ENCODE peak calls at places on chromosomes 7 and 10, in nine cellular contexts. H, L, Y, Q, N, R, I, Z and A are unnamed samples. For H3K4me1, the result is how much of the 10 kb centered on the place peaks cover.

GRCh38 chr10:94210465-94211186 is 152.1 kb downstream of the NOC3L start:
- DNase-seq in H (no peak), L (no peak), Y (peak), Q (peak), N (no peak), R (no peak), I (no peak), Z (no peak), A (no peak)

GRCh38 chr7:44767912-44768662 is 19.4 kb downstream of the ZMIZ2 start:
- DNase-seq in H (no peak), L (no peak), Y (peak), Q (no peak), N (no peak), R (peak), I (no peak), Z (no peak), A (no peak)

GRCh38 chr10:110069502-110069982 is 61.8 kb downstream of the ADD3 start:
- DNase-seq in H (no peak), L (no peak), Y (no peak), Q (no peak), N (no peak), R (no peak), I (no peak), Z (peak), A (no peak)

GRCh38 chr7:147539685-147540084 is 1050.9 kb upstream of the C7orf33 start:
- DNase-seq in H (no peak), L (no peak), Y (no peak), Q (no peak), N (no peak), R (no peak), I (no peak), Z (no peak), A (no peak)

GRCh38 chr7:108418941-108419340 is 37.3 kb downstream of the NRCAM start:
- DNase-seq in H (no peak), L (no peak), Y (no peak), Q (no peak), N (no peak), R (no peak), I (no peak), Z (no peak), A (no peak)

GRCh38 chr7:14219125-14219524 is 229.7 kb upstream of the ETV1 start:
- DNase-seq in H (no peak), L (no peak), Y (no peak), Q (no peak), N (no peak), R (no peak), I (no peak), Z (no peak), A (no peak)

GRCh38 chr7:42161723-42162122 is 75.3 kb downstream of the GLI3 start:
- DNase-seq in H (no peak), L (no peak), Y (no peak), Q (no peak), N (no peak), R (peak), I (no peak), Z (no peak), A (no peak)

GRCh38 chr7:81333004-81333403 is 414.2 kb upstream of the SEMA3C start:
- DNase-seq in H (no peak), L (no peak), Y (no peak), Q (no peak), N (no peak), R (peak), I (no peak), Z (no peak), A (no peak)

GRCh38 chr7:102303669-102304422 is 17.2 kb downstream of the SH2B2 start:
- DNase-seq in H (no peak), L (no peak), Y (no peak), Q (no peak), N (no peak), R (no peak), I (no peak), Z (peak), A (no peak)

GRCh38 chr10:132861116-132861691 is 75.3 kb upstream of the NKX6-2 start:
- DNase-seq in H (no peak), L (no peak), Y (peak), Q (no peak), N (no peak), R (peak), I (no peak), Z (no peak), A (no peak)

GRCh38 chr10:49369216-49370162 is 26.4 kb downstream of the DRGX start:
- DNase-seq in H (no peak), L (peak), Y (no peak), Q (no peak), N (no peak), R (no peak), I (no peak), Z (no peak), A (no peak)

GRCh38 chr10:24259365-24260125 is 50.6 kb downstream of the KIAA1217 start:
- DNase-seq in H (no peak), L (no peak), Y (no peak), Q (no peak), N (no peak), R (peak), I (no peak), Z (no peak), A (no peak)

DNA sequence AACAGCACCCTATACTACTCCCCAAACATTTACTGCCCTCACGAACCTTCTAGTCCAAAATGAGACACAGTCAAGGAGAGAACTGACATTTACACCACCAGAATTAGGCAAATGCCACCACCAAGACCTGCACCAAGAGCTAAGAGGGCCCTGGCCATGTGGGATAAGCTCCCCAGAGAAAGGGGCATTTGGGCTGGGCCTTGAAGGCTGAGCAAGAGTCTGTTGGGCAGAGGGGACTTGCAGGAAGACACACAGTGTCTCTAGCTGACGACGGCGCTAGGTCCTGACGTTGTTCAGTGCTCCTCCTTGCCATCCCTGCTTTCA is 326.4 kb upstream of the ZMIZ1 start:
- DNase-seq in H (no peak), L (no peak), Y (no peak), Q (no peak), N (no peak), R (no peak), I (no peak), Z (no peak), A (no peak)
- H3K4me1 ChIP-seq in H (under half), L (under half), Y (under half), Q (under half), N (under half), R (under half), I (under half), Z (under half), A (under half)

GRCh38 chr10:50586740-50587088 is 37.0 kb downstream of the SGMS1 start:
- DNase-seq in H (no peak), L (no peak), Y (no peak), Q (no peak), N (no peak), R (no peak), I (no peak), Z (no peak), A (no peak)
- H3K27ac ChIP-seq in H (no peak), L (no peak), Y (no peak), Q (no peak), N (no peak), R (peak), I (peak), Z (no peak), A (no peak)

GRCh38 chr7:19113855-19114590 is 3.4 kb downstream of the TWIST1 start:
- DNase-seq in H (no peak), L (no peak), Y (no peak), Q (no peak), N (no peak), R (peak), I (no peak), Z (no peak), A (no peak)
- H3K4me3 ChIP-seq in H (no peak), L (no peak), Y (peak), Q (peak), N (no peak), R (peak), I (no peak), Z (no peak), A (peak)

GRCh38 chr10:50504389-50504788 is 119.4 kb downstream of the SGMS1 start:
- DNase-seq in H (no peak), L (no peak), Y (no peak), Q (no peak), N (no peak), R (no peak), I (no peak), Z (no peak), A (no peak)
- H3K4me1 ChIP-seq in H (under half), L (under half), Y (under half), Q (under half), N (under half), R (under half), I (under half), Z (under half), A (under half)

DNA sequence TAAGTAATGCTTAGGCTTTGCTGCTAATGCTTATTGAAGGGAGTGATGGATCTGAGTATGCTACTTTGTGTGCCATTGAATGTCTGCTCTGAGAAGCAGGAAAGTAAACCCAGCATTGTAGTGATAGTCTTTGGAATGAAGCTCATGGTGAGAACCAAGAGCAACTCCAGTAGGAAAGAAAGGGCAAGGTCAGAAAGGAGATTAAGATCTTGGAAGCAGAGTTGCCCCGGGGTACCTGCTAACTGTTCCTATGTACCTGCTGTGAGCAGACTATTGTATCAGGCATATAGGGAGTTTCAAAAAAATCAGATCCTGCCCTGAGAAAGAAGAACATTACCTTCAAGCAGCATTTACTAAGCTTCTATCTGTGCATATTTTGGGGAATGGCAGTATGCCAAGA is 54.5 kb upstream of the AASS start:
- DNase-seq in H (peak), L (no peak), Y (no peak), Q (no peak), N (no peak), R (no peak), I (no peak), Z (no peak), A (no peak)
- H3K27ac ChIP-seq in H (no peak), L (no peak), Y (no peak), Q (no peak), N (no peak), R (no peak), I (no peak), Z (no peak), A (no peak)

GRCh38 chr10:104340099-104340594 is 1.9 kb upstream of the ITPRIP start:
- DNase-seq in H (no peak), L (no peak), Y (no peak), Q (no peak), N (no peak), R (no peak), I (no peak), Z (no peak), A (no peak)

GRCh38 chr10:104340692-104341091 is 2.4 kb upstream of the ITPRIP start:
- DNase-seq in H (no peak), L (no peak), Y (no peak), Q (no peak), N (no peak), R (no peak), I (no peak), Z (no peak), A (no peak)

GRCh38 chr10:104337985-104338735 is at the start of gene ITPRIP:
- DNase-seq in H (peak), L (peak), Y (peak), Q (peak), N (peak), R (peak), I (peak), Z (peak), A (no peak)

GRCh38 chr10:104337527-104337984 is 709 bp downstream of the ITPRIP start:
- DNase-seq in H (peak), L (no peak), Y (no peak), Q (no peak), N (no peak), R (peak), I (no peak), Z (peak), A (no peak)

DNA sequence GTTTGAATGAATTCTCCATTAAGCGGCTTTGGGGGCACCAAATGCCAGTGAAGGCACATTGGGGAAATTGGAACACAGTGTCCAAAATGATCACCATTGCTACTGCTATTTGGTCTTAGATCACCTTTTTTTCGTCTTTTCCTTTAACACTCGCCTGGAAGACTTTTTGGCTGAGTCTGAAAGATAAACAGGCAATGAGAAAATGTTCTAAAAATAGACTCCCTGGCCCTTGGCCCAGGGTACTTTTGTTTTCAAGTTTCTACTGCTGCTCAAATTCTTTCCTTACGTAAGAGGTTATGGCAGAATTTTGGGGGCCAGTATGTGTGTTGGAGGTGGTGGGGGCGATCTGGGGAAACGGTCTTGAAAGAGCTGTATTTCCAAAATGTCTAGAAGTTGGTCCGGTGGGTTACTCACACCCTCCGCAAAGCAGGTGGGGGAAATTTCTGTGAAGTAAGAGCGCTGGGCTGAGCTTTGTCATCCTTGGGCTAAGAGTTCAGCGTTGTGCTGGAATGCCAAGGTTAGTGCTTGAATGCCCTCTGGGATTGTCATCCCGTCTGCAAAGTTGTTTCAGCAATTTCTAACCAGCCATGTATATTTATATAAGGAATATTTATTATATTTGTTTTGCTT is 1.3 kb upstream of the ITPRIP start:
- DNase-seq in H (no peak), L (no peak), Y (peak), Q (peak), N (no peak), R (peak), I (no peak), Z (no peak), A (no peak)
- H3K4me3 ChIP-seq in H (no peak), L (peak), Y (peak), Q (peak), N (peak), R (peak), I (peak), Z (peak), A (peak)

GRCh38 chr7:30321089-30321991 is 36.9 kb downstream of the ZNRF2 start:
- DNase-seq in H (peak), L (no peak), Y (no peak), Q (no peak), N (no peak), R (peak), I (no peak), Z (peak), A (no peak)

GRCh38 chr7:30315589-30315988 is 31.2 kb downstream of the ZNRF2 start:
- DNase-seq in H (no peak), L (no peak), Y (no peak), Q (no peak), N (no peak), R (no peak), I (no peak), Z (no peak), A (no peak)

GRCh38 chr7:30321992-30322637 is 37.7 kb downstream of the ZNRF2 start:
- DNase-seq in H (no peak), L (no peak), Y (no peak), Q (no peak), N (no peak), R (peak), I (no peak), Z (peak), A (no peak)

GRCh38 chr7:30322656-30323355 is 38.4 kb downstream of the ZNRF2 start:
- DNase-seq in H (peak), L (no peak), Y (no peak), Q (no peak), N (no peak), R (no peak), I (no peak), Z (peak), A (no peak)

GRCh38 chr7:30320392-30320791 is 36.0 kb downstream of the ZNRF2 start:
- DNase-seq in H (no peak), L (no peak), Y (no peak), Q (no peak), N (no peak), R (no peak), I (no peak), Z (no peak), A (no peak)
- H3K4me1 ChIP-seq in H (under half), L (under half), Y (under half), Q (under half), N (under half), R (under half), I (under half), Z (under half), A (under half)

GRCh38 chr10:11823989-11824346 is 812 bp downstream of the PROSER2 start:
- DNase-seq in H (no peak), L (no peak), Y (no peak), Q (no peak), N (no peak), R (peak), I (no peak), Z (no peak), A (no peak)

GRCh38 chr10:11822031-11822756 is 962 bp upstream of the PROSER2 start:
- DNase-seq in H (peak), L (no peak), Y (no peak), Q (no peak), N (no peak), R (peak), I (no peak), Z (no peak), A (no peak)

GRCh38 chr10:11824376-11824775 is 1.2 kb downstream of the PROSER2 start:
- DNase-seq in H (no peak), L (no peak), Y (no peak), Q (no peak), N (no peak), R (peak), I (no peak), Z (no peak), A (no peak)

GRCh38 chr10:11823122-11823988 is at the start of gene PROSER2:
- DNase-seq in H (peak), L (peak), Y (peak), Q (peak), N (no peak), R (peak), I (no peak), Z (no peak), A (no peak)

DNA sequence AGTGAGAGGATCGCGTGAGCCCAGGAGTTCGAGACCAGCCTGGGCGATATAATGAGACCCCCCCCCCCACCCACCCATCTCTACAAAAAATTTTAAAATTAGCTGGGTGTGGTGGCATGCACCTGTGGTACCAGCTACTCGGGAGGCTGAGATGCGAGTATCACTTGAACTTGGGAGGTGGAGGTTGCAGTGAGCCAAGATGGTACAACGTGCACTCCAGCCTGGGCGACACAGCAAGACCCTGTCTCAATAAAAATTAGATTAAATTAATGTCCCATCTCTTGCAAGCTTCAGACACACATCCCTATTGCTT is 391 bp upstream of the PROSER2 start:
- DNase-seq in H (no peak), L (no peak), Y (no peak), Q (no peak), N (no peak), R (no peak), I (no peak), Z (no peak), A (no peak)
- H3K27ac ChIP-seq in H (no peak), L (peak), Y (no peak), Q (no peak), N (no peak), R (no peak), I (no peak), Z (no peak), A (peak)

GRCh38 chr7:157279973-157280841 is 56.6 kb upstream of the DNAJB6 start:
- DNase-seq in H (no peak), L (no peak), Y (no peak), Q (no peak), N (no peak), R (no peak), I (no peak), Z (no peak), A (no peak)
- H3K4me3 ChIP-seq in H (no peak), L (peak), Y (peak), Q (no peak), N (no peak), R (peak), I (no peak), Z (no peak), A (peak)